ENCODE peak calls at places on chromosomes 7 and 10, in ten cellular contexts. L, S, B, W, V, G, P, X, H and K are unnamed samples.

GRCh38 chr7:36758879-36759278 is 34.6 kb upstream of the AOAH start:
- DNase-seq in B (no peak), W (no peak), X (no peak), S (no peak), H (no peak), G (no peak), V (no peak), L (no peak), P (no peak), K (no peak)

GRCh38 chr7:73521636-73522080 is 435 bp downstream of the BAZ1B start:
- DNase-seq in L (no peak), X (no peak), V (no peak), S (no peak), B (peak), W (peak), P (peak), G (peak), H (no peak), K (no peak)

GRCh38 chr7:101814081-101814995 is 3.1 kb upstream of the CUX1 start:
- DNase-seq in H (no peak), P (peak), G (peak), W (peak), B (peak), V (peak), S (peak), L (peak), X (no peak), K (no peak)

GRCh38 chr10:100715445-100716385 is 29.7 kb upstream of the PAX2 start:
- DNase-seq in L (no peak), W (no peak), S (no peak), X (no peak), P (no peak), V (peak), G (no peak), B (peak), H (no peak), K (no peak)

GRCh38 chr10:22341190-22341935 is 3.9 kb upstream of the SPAG6 start:
- DNase-seq in X (no peak), S (peak), H (peak), V (no peak), P (peak), L (no peak), W (no peak), B (no peak), G (no peak), K (no peak)

GRCh38 chr7:135169936-135170222 is 628 bp downstream of the CYREN start:
- DNase-seq in X (no peak), S (peak), H (no peak), G (no peak), W (no peak), P (no peak), L (no peak), V (no peak), B (no peak), K (no peak)

GRCh38 chr10:112952282-112952991 is 2.4 kb downstream of the TCF7L2 start:
- DNase-seq in G (no peak), P (no peak), H (no peak), B (peak), V (peak), S (no peak), W (peak), L (no peak), X (no peak), K (no peak)

GRCh38 chr10:52615756-52616419 is 156.7 kb downstream of the MBL2 start:
- DNase-seq in H (no peak), L (no peak), G (no peak), P (peak), X (no peak), B (no peak), V (no peak), W (no peak), S (peak), K (no peak)

GRCh38 chr10:22427101-22427500 is 81.8 kb downstream of the SPAG6 start:
- DNase-seq in G (peak), L (no peak), W (no peak), P (peak), S (peak), H (no peak), B (no peak), X (no peak), V (no peak), K (no peak)

GRCh38 chr7:36742911-36743775 is 18.8 kb upstream of the AOAH start:
- DNase-seq in P (no peak), X (no peak), G (no peak), H (no peak), S (no peak), L (no peak), B (no peak), W (no peak), V (no peak), K (no peak)

GRCh38 chr7:120684463-120684862 is 173.5 kb downstream of the TSPAN12 start:
- DNase-seq in L (no peak), X (no peak), B (no peak), P (no peak), V (no peak), W (no peak), S (no peak), G (no peak), H (no peak), K (no peak)

GRCh38 chr10:64785816-64786215 is 1264.6 kb downstream of the REEP3 start:
- DNase-seq in W (no peak), P (no peak), L (no peak), G (no peak), V (no peak), S (no peak), H (no peak), B (no peak), X (no peak), K (no peak)

GRCh38 chr7:8232999-8233847 is 28.7 kb downstream of the ICA1 start:
- DNase-seq in H (no peak), B (no peak), W (no peak), X (no peak), G (peak), L (no peak), V (no peak), S (no peak), P (no peak), K (no peak)

GRCh38 chr7:67618569-67619543 is 622.2 kb downstream of the TYW1 start:
- DNase-seq in V (no peak), H (no peak), G (no peak), L (no peak), B (no peak), W (no peak), P (peak), X (no peak), S (peak), K (no peak)

GRCh38 chr7:47582748-47583740 is 1.1 kb upstream of the TNS3 start:
- DNase-seq in X (no peak), G (no peak), L (no peak), P (peak), H (peak), V (no peak), S (no peak), W (no peak), B (no peak), K (no peak)

GRCh38 chr7:128417071-128417470 is 7.3 kb upstream of the IMPDH1 start:
- DNase-seq in B (no peak), W (no peak), P (peak), X (no peak), L (no peak), G (no peak), S (peak), H (no peak), V (no peak), K (no peak)

GRCh38 chr7:159014297-159015062 is 130.2 kb downstream of the VIPR2 start:
- DNase-seq in H (no peak), L (no peak), B (no peak), V (no peak), P (no peak), W (no peak), G (no peak), S (no peak), X (no peak), K (no peak)

GRCh38 chr7:95865716-95866371 is 93.5 kb downstream of the DYNC1I1 start:
- DNase-seq in W (peak), P (peak), S (peak), V (no peak), B (no peak), G (no peak), L (no peak), X (no peak), H (no peak), K (peak)

GRCh38 chr10:117804470-117805011 is 242.2 kb downstream of the RAB11FIP2 start:
- DNase-seq in H (peak), L (no peak), B (no peak), G (no peak), X (no peak), S (no peak), P (no peak), W (no peak), V (no peak), K (no peak)

GRCh38 chr7:69706070-69706469 is 107.8 kb downstream of the AUTS2 start:
- DNase-seq in W (no peak), X (no peak), G (no peak), H (no peak), V (no peak), L (no peak), P (no peak), S (no peak), B (no peak), K (no peak)
- TF ChIP-seq CTCF in W (no peak), X (no peak), G (no peak), H (no peak), V (no peak), L (no peak), P (no peak), S (no peak), B (no peak), K (no peak)

GRCh38 chr10:102393411-102394078 is 2.0 kb upstream of the NFKB2 start:
- DNase-seq in G (no peak), L (no peak), P (no peak), W (no peak), B (no peak), V (peak), S (no peak), H (no peak), X (no peak), K (no peak)
- TF ChIP-seq CTCF in G (no peak), L (no peak), P (no peak), W (peak), B (no peak), V (peak), S (peak), H (no peak), X (peak), K (no peak)

DNA sequence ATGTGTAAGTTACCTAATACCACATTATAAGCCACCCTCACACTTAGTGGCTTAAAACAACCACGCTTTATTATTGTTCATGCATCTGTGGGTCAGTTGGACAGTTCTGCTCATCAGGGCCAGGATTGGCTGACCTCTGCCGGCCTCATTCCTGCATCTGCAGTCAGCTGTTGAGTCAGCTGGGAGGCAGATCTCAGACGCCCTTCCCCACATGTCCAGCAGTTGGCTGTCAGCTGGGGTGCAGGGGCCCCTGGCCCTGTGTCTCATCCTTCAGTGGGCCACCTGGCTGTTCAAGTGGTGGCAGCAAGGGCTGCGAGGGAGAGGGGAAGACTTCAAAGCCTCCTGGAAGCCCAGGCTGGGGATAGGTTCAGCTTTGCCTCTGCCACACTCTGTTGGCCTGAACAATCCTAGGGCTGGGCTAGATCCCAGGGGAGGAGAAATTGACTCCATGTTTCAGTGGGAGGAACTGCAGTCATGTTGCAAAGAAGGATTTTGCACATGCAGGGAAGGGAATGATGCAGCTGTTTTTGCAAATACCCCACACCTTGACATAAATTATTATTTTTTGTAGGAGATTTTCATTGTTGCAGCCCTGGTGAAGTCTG is 33.1 kb downstream of the TACR2 start:
- DNase-seq in L (no peak), W (peak), V (no peak), S (peak), P (peak), G (no peak), H (no peak), X (no peak), B (no peak), K (no peak)
- TF ChIP-seq CTCF in L (no peak), W (peak), V (no peak), S (peak), P (peak), G (no peak), H (no peak), X (peak), B (no peak), K (peak)

DNA sequence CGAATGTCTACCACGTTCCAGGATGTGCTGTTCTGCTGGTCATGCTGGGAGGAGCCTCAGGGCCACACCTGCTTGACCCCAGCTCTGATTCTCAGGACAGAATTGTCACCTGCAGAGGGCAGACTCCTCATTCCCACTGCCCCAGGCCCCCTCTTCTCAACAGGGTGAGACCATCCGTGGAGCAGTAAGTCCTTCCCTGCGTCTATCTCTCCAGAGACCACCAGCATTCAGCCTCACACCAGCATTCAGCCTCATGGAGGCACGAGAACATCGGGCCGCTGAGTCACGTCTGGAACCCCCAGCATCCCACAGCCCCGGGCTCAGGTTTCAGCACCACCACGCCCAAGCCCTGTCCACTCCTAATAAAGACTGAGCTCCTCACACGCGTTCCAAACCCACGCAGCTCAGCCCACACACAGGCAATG is 273.4 kb downstream of the DIP2C start:
- DNase-seq in V (no peak), L (no peak), G (no peak), X (no peak), H (no peak), W (peak), P (no peak), B (peak), S (peak), K (no peak)
- TF ChIP-seq CTCF in V (no peak), L (no peak), G (no peak), X (no peak), H (no peak), W (peak), P (no peak), B (no peak), S (no peak), K (no peak)

DNA sequence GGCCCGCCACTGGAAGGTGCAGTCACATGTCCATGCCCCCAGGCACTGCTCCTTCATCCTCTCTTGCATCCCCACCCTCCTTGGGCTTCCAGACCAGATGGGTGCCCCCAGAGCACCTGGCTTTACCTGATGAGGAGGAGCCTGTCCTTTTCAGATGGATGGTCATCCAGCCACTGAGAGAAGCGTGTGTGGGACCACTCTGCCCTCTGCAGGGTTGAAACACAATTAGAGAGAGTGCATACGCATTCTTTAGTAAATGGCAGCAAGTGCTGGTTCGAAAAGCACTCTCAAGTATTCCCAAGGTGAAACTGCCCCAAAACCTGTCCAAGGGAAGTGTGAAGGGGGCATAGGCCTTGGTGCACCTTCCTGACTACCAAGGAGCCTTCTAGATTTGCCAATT is 41.6 kb downstream of the HBP1 start:
- DNase-seq in S (no peak), W (no peak), V (no peak), G (no peak), B (no peak), X (no peak), P (no peak), H (no peak), L (no peak), K (no peak)
- TF ChIP-seq CTCF in S (no peak), W (peak), V (no peak), G (no peak), B (no peak), X (no peak), P (no peak), H (no peak), L (no peak), K (no peak)

DNA sequence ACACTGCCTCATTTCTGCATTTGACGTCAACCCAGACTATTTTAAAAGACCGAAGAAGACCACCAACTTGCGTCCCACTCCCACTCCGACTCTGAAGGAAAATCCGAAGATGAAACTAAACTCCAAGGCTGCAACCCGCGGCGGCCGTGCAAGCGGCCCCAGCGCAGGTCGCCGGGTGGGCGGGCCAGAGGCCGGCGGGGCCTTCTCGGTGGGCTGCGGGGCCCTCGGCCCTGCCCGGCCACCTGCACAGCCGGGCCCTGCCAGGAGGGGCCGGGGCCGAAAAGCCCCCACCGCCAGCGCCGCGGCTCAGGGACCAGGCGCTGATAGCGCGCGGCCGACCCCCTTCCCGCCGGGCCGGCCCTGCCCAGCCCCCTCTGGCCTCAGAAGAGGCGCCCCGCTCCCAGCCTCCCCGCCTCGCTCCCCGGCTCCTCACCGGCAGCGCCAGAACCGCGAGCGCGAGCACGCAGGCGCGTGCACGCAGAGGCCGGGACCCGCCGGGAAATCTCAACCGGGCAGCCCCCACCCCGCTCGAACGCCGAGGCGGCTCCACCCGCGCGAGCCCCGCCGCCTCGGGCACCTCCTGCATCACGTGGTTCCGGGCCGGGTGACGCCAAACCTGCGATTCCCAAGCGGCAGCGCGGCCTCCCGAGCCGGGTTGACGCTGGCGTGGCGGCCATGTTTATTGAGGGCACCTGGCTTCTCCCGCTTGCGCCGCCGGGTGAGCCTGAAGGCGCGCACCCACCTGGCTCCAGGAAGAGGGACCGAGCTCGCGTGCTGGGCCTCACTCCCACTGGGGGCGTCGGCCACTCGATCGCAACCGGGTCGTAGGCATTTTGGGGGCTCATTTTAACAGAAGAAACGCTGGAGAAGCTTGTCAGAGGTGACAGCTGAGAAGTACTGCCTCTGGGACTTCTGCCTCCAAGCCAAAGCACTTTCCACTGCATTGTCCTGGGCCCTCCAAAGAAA is at the start of gene C7orf25:
- DNase-seq in X (peak), P (peak), V (peak), S (peak), G (peak), W (peak), L (peak), B (peak), H (peak), K (peak)
- TF ChIP-seq CTCF in X (no peak), P (no peak), V (no peak), S (no peak), G (no peak), W (no peak), L (no peak), B (no peak), H (no peak), K (no peak)

GRCh38 chr7:31814187-31814586 is 127.2 kb downstream of the PPP1R17 start:
- DNase-seq in G (no peak), H (no peak), W (peak), L (no peak), X (no peak), B (peak), P (no peak), S (peak), V (no peak), K (no peak)
- TF ChIP-seq CTCF in G (no peak), H (no peak), W (no peak), L (no peak), X (peak), B (no peak), P (peak), S (peak), V (no peak), K (peak)